ENCODE peak calls at places on chromosomes 5 and 9, in five cellular contexts. T is NCI-H446 treated with DMSO at 0.1 percent for 48 hours; O is COR-L47; G is activated T-helper 2 cell treated with anti-CD3 and anti-CD28 coated beads, Interferon-gamma antibody, Interleukin-2, Interleukin-4, amounts not matched to agents 10 μg/mL and 5 μg/mL and 100 μg/mL, durations not matched to agents 14 hours and 24 hours and 36 hours; M is DMS 273 treated with DMSO at 0.1 percent for 48 hours. B is an unnamed sample.

GRCh38 chr9:105968811-105969466 is 274.6 kb downstream of the TMEM38B start:
- DNase-seq in G (no peak), O (no peak), T (no peak), M (no peak), B (no peak)

GRCh38 chr5:112284561-112284960 is 134.5 kb downstream of the EPB41L4A start:
- DNase-seq in O (no peak), T (no peak), M (no peak), G (no peak), B (no peak)

GRCh38 chr5:3347741-3348140 is 247.9 kb upstream of the IRX1 start:
- DNase-seq in O (no peak), T (no peak), G (no peak), M (no peak), B (no peak)

GRCh38 chr5:109693535-109694152 is 3.9 kb downstream of the MAN2A1 start:
- DNase-seq in M (no peak), T (no peak), G (no peak), O (no peak), B (no peak)

GRCh38 chr9:127505396-127506116 is 54.2 kb downstream of the LRSAM1 start:
- DNase-seq in O (peak; percentile 13), G (peak; percentile 21), M (no peak), T (no peak), B (no peak)

GRCh38 chr9:35832814-35833213 is 3.8 kb downstream of the TMEM8B start:
- DNase-seq in T (no peak), M (no peak), O (no peak), G (no peak), B (no peak)

GRCh38 chr5:140549237-140550144 is 2.0 kb downstream of the EIF4EBP3 start:
- DNase-seq in T (no peak), M (no peak), G (no peak), O (no peak), B (no peak)

GRCh38 chr9:120886490-120886967 is 9.5 kb upstream of the PHF19 start:
- DNase-seq in G (no peak), M (no peak), O (no peak), T (no peak), B (no peak)

GRCh38 chr5:153153086-153153485 is 337.4 kb upstream of the GRIA1 start:
- DNase-seq in G (no peak), M (no peak), T (no peak), O (no peak), B (no peak)

GRCh38 chr5:23385036-23385435 is 122.4 kb upstream of the PRDM9 start:
- DNase-seq in M (no peak), G (no peak), O (no peak), T (no peak), B (no peak)

GRCh38 chr9:109242751-109243150 is 75.7 kb upstream of the FRRS1L start:
- DNase-seq in G (no peak), T (no peak), O (no peak), M (no peak), B (no peak)

GRCh38 chr9:35598863-35599590 is 6.0 kb upstream of the TESK1 start:
- DNase-seq in M (no peak), O (no peak), G (no peak), T (no peak), B (no peak)

GRCh38 chr5:154858972-154859950 is 834 bp downstream of the CNOT8 start:
- DNase-seq in O (no peak), T (no peak), M (no peak), G (peak; percentile 17), B (no peak)

GRCh38 chr5:73606206-73606753 is 19.7 kb upstream of the ARHGEF28 start:
- DNase-seq in T (no peak), O (no peak), G (no peak), M (no peak), B (no peak)

GRCh38 chr9:98031935-98032334 is 24.6 kb upstream of the NANS start:
- DNase-seq in G (no peak), T (no peak), M (no peak), O (no peak), B (no peak)

GRCh38 chr5:133565993-133566392 is 46.3 kb downstream of the FSTL4 start:
- DNase-seq in G (no peak), O (no peak), M (no peak), T (no peak), B (no peak)

GRCh38 chr9:127809562-127810377 is 7.1 kb downstream of the FPGS start:
- DNase-seq in O (no peak), M (no peak), G (no peak), T (no peak), B (no peak)

GRCh38 chr5:44331471-44332079 is 57.6 kb downstream of the FGF10 start:
- DNase-seq in G (no peak), M (no peak), T (no peak), O (no peak), B (no peak)

GRCh38 chr5:133688386-133688785 is 76.0 kb upstream of the FSTL4 start:
- DNase-seq in G (no peak), O (no peak), M (no peak), T (no peak), B (no peak)

GRCh38 chr9:134431626-134432025 is 105.4 kb downstream of the RXRA start:
- DNase-seq in G (no peak), O (no peak), M (no peak), T (no peak), B (no peak)

GRCh38 chr5:174453690-174454089 is 270.7 kb upstream of the MSX2 start:
- DNase-seq in O (no peak), T (no peak), M (no peak), G (no peak), B (no peak)

GRCh38 chr9:34374905-34375552 is 1.7 kb downstream of the MYORG start:
- DNase-seq in O (no peak), G (no peak), T (peak; percentile 3), M (peak; percentile 62), B (no peak)

GRCh38 chr9:133954862-133955529 is 37.1 kb downstream of the VAV2 start:
- DNase-seq in T (no peak), O (no peak), G (no peak), M (no peak), B (no peak)

GRCh38 chr5:41012318-41012717 is 58.8 kb downstream of the MROH2B start:
- DNase-seq in G (no peak), T (no peak), M (no peak), O (no peak), B (no peak)

GRCh38 chr5:130836729-130837660 is 328.1 kb downstream of the HINT1 start:
- DNase-seq in M (no peak), T (no peak), O (no peak), G (no peak), B (no peak)

GRCh38 chr5:75057551-75057950 is 5.2 kb upstream of the GCNT4 start:
- DNase-seq in O (no peak), M (no peak), G (no peak), T (no peak), B (no peak)

GRCh38 chr5:1410156-1411014 is 34.9 kb downstream of the SLC6A3 start:
- DNase-seq in T (no peak), O (no peak), M (no peak), G (no peak), B (no peak)

GRCh38 chr5:94433393-94434149 is 184.8 kb downstream of the KIAA0825 start:
- DNase-seq in T (no peak), M (no peak), G (no peak), O (no peak), B (no peak)

GRCh38 chr5:5069851-5070250 is 70.3 kb upstream of the ADAMTS16 start:
- DNase-seq in G (no peak), M (no peak), T (no peak), O (no peak), B (no peak)

GRCh38 chr9:112025886-112026285 is 129.3 kb downstream of the UGCG start:
- DNase-seq in G (no peak), T (no peak), M (no peak), O (no peak), B (no peak)

GRCh38 chr5:59732301-59732700 is 161.2 kb downstream of the PDE4D start:
- DNase-seq in T (no peak), M (no peak), G (no peak), O (no peak), B (no peak)

GRCh38 chr9:133739408-133740280 is 1.5 kb upstream of the SARDH start:
- DNase-seq in T (no peak), O (no peak), G (no peak), M (no peak), B (no peak)

GRCh38 chr5:55650391-55650790 is 61.7 kb downstream of the SLC38A9 start:
- DNase-seq in G (no peak), O (no peak), M (no peak), T (no peak), B (peak; percentile 5)

GRCh38 chr5:153780876-153781275 is 257.8 kb downstream of the FAM114A2 start:
- DNase-seq in O (no peak), T (no peak), M (no peak), G (no peak), B (no peak)

GRCh38 chr5:154179846-154180710 is 10.5 kb upstream of the GALNT10 start:
- DNase-seq in M (peak; percentile 32), O (peak; percentile 51), G (no peak), T (peak; percentile 36), B (no peak)

GRCh38 chr5:143606043-143606752 is 202.7 kb upstream of the NR3C1 start:
- DNase-seq in G (peak; percentile 24), T (no peak), O (no peak), M (no peak), B (no peak)

GRCh38 chr5:179623906-179624741 is 653 bp upstream of the HNRNPH1 start:
- DNase-seq in O (no peak), G (peak; percentile 54), M (no peak), T (no peak), B (no peak)

GRCh38 chr5:178279026-178279722 is 46.6 kb upstream of the PHYKPL start:
- DNase-seq in M (no peak), G (no peak), O (no peak), T (no peak), B (no peak)

B was measured in pulmonary artery endothelial cell.